ENCODE peak calls at places on chromosome 3, in five cellular contexts. One of them, this sample, is unnamed.
A peak's percentile ranks its signal among the peaks of the same experiment; 100 is the strongest.

GRCh38 chr3:55826731-55827496 is 339.8 kb upstream of the WNT5A start:
- DNase-seq in ACHN: no peak
- DNase-seq in RPMI7951: peak; percentile 31
- DNase-seq in cardiac muscle cell: peak; percentile 60
- DNase-seq in activated gamma-delta T cell treated with Interleukin-2 at 50 U/mL for 16 hours: no peak
- DNase-seq in this sample: no peak

GRCh38 chr3:194872669-194872977 is 186.9 kb downstream of the FAM43A start:
- DNase-seq in ACHN: no peak
- DNase-seq in RPMI7951: peak; percentile 87
- DNase-seq in cardiac muscle cell: no peak
- DNase-seq in activated gamma-delta T cell treated with Interleukin-2 at 50 U/mL for 16 hours: no peak
- DNase-seq in this sample: no peak

GRCh38 chr3:194518652-194519051 is 31.9 kb upstream of the ATP13A3 start:
- DNase-seq in ACHN: no peak
- DNase-seq in RPMI7951: peak; percentile 35
- DNase-seq in cardiac muscle cell: peak; percentile 62
- DNase-seq in activated gamma-delta T cell treated with Interleukin-2 at 50 U/mL for 16 hours: no peak
- DNase-seq in this sample: no peak

GRCh38 chr3:185549111-185549510 is 3.3 kb downstream of the LIPH start:
- DNase-seq in ACHN: peak; percentile 76
- DNase-seq in RPMI7951: peak; percentile 85
- DNase-seq in cardiac muscle cell: peak; percentile 98
- DNase-seq in activated gamma-delta T cell treated with Interleukin-2 at 50 U/mL for 16 hours: no peak
- DNase-seq in this sample: no peak

GRCh38 chr3:40713306-40713705 is 188.5 kb downstream of the ZNF621 start:
- DNase-seq in ACHN: no peak
- DNase-seq in RPMI7951: no peak
- DNase-seq in cardiac muscle cell: no peak
- DNase-seq in activated gamma-delta T cell treated with Interleukin-2 at 50 U/mL for 16 hours: no peak
- DNase-seq in this sample: no peak

GRCh38 chr3:48118928-48119327 is 69.3 kb downstream of the CDC25A start:
- DNase-seq in ACHN: no peak
- DNase-seq in RPMI7951: no peak
- DNase-seq in cardiac muscle cell: no peak
- DNase-seq in activated gamma-delta T cell treated with Interleukin-2 at 50 U/mL for 16 hours: no peak
- DNase-seq in this sample: no peak

GRCh38 chr3:108125151-108125540 is 34.3 kb upstream of the CD47 start:
- DNase-seq in ACHN: no peak
- DNase-seq in RPMI7951: no peak
- DNase-seq in cardiac muscle cell: no peak
- DNase-seq in activated gamma-delta T cell treated with Interleukin-2 at 50 U/mL for 16 hours: no peak
- DNase-seq in this sample: no peak

GRCh38 chr3:73848173-73848751 is 223.5 kb upstream of the PDZRN3 start:
- DNase-seq in ACHN: peak; percentile 30
- DNase-seq in RPMI7951: peak; percentile 31
- DNase-seq in cardiac muscle cell: peak; percentile 62
- DNase-seq in activated gamma-delta T cell treated with Interleukin-2 at 50 U/mL for 16 hours: no peak
- DNase-seq in this sample: peak; percentile 48

GRCh38 chr3:110940074-110940473 is 131.5 kb upstream of the NECTIN3 start:
- DNase-seq in ACHN: no peak
- DNase-seq in RPMI7951: no peak
- DNase-seq in cardiac muscle cell: no peak
- DNase-seq in activated gamma-delta T cell treated with Interleukin-2 at 50 U/mL for 16 hours: no peak
- DNase-seq in this sample: no peak

GRCh38 chr3:123546133-123546755 is 38.6 kb downstream of the HACD2 start:
- DNase-seq in ACHN: no peak
- DNase-seq in RPMI7951: peak; percentile 12
- DNase-seq in cardiac muscle cell: peak; percentile 38
- DNase-seq in activated gamma-delta T cell treated with Interleukin-2 at 50 U/mL for 16 hours: no peak
- DNase-seq in this sample: no peak

GRCh38 chr3:193737191-193737751 is 144.3 kb downstream of the OPA1 start:
- DNase-seq in ACHN: no peak
- DNase-seq in RPMI7951: no peak
- DNase-seq in cardiac muscle cell: no peak
- DNase-seq in activated gamma-delta T cell treated with Interleukin-2 at 50 U/mL for 16 hours: no peak
- DNase-seq in this sample: no peak

GRCh38 chr3:150620002-150620689 is 17.0 kb downstream of the SELENOT start:
- DNase-seq in ACHN: no peak
- DNase-seq in RPMI7951: no peak
- DNase-seq in cardiac muscle cell: no peak
- DNase-seq in activated gamma-delta T cell treated with Interleukin-2 at 50 U/mL for 16 hours: no peak
- DNase-seq in this sample: no peak

GRCh38 chr3:124033360-124034015 is 41.6 kb upstream of the ROPN1 start:
- DNase-seq in ACHN: no peak
- DNase-seq in RPMI7951: peak; percentile 10
- DNase-seq in cardiac muscle cell: no peak
- DNase-seq in activated gamma-delta T cell treated with Interleukin-2 at 50 U/mL for 16 hours: no peak
- DNase-seq in this sample: no peak

GRCh38 chr3:147651107-147651506 is 241.9 kb downstream of the ZIC1 start:
- DNase-seq in ACHN: no peak
- DNase-seq in RPMI7951: no peak
- DNase-seq in cardiac muscle cell: peak; percentile 3
- DNase-seq in activated gamma-delta T cell treated with Interleukin-2 at 50 U/mL for 16 hours: no peak
- DNase-seq in this sample: no peak

GRCh38 chr3:183306798-183307671 is 54.0 kb downstream of the B3GNT5 start:
- DNase-seq in ACHN: peak; percentile 68
- DNase-seq in RPMI7951: peak; percentile 44
- DNase-seq in cardiac muscle cell: peak; percentile 70
- DNase-seq in activated gamma-delta T cell treated with Interleukin-2 at 50 U/mL for 16 hours: peak; percentile 22
- DNase-seq in this sample: no peak

GRCh38 chr3:52843881-52844280 is 9.1 kb upstream of the MUSTN1 start:
- DNase-seq in ACHN: no peak
- DNase-seq in RPMI7951: no peak
- DNase-seq in cardiac muscle cell: no peak
- DNase-seq in activated gamma-delta T cell treated with Interleukin-2 at 50 U/mL for 16 hours: no peak
- DNase-seq in this sample: no peak

GRCh38 chr3:38646630-38647029 is 2.9 kb downstream of the SCN5A start:
- DNase-seq in ACHN: no peak
- DNase-seq in RPMI7951: peak; percentile 42
- DNase-seq in cardiac muscle cell: peak; percentile 54
- DNase-seq in activated gamma-delta T cell treated with Interleukin-2 at 50 U/mL for 16 hours: no peak
- DNase-seq in this sample: peak; percentile 22

GRCh38 chr3:42790714-42791229 is 13.5 kb downstream of the HIGD1A start:
- DNase-seq in ACHN: no peak
- DNase-seq in RPMI7951: no peak
- DNase-seq in cardiac muscle cell: no peak
- DNase-seq in activated gamma-delta T cell treated with Interleukin-2 at 50 U/mL for 16 hours: no peak
- DNase-seq in this sample: no peak

GRCh38 chr3:25849641-25850040 is 59.8 kb downstream of the OXSM start:
- DNase-seq in ACHN: peak; percentile 1
- DNase-seq in RPMI7951: no peak
- DNase-seq in cardiac muscle cell: peak; percentile 27
- DNase-seq in activated gamma-delta T cell treated with Interleukin-2 at 50 U/mL for 16 hours: no peak
- DNase-seq in this sample: no peak

GRCh38 chr3:20197775-20198174 is 11.8 kb upstream of the SGO1 start:
- DNase-seq in ACHN: no peak
- DNase-seq in RPMI7951: no peak
- DNase-seq in cardiac muscle cell: no peak
- DNase-seq in activated gamma-delta T cell treated with Interleukin-2 at 50 U/mL for 16 hours: no peak
- DNase-seq in this sample: no peak

GRCh38 chr3:9316881-9317341 is 45.9 kb upstream of the THUMPD3 start:
- DNase-seq in ACHN: peak; percentile 33
- DNase-seq in RPMI7951: peak; percentile 64
- DNase-seq in cardiac muscle cell: peak; percentile 77
- DNase-seq in activated gamma-delta T cell treated with Interleukin-2 at 50 U/mL for 16 hours: no peak
- DNase-seq in this sample: no peak

GRCh38 chr3:118544458-118544857 is 490.2 kb downstream of the IGSF11 start:
- DNase-seq in ACHN: no peak
- DNase-seq in RPMI7951: peak; percentile 33
- DNase-seq in cardiac muscle cell: no peak
- DNase-seq in activated gamma-delta T cell treated with Interleukin-2 at 50 U/mL for 16 hours: no peak
- DNase-seq in this sample: no peak

GRCh38 chr3:14425574-14426304 is 23.3 kb downstream of the SLC6A6 start:
- DNase-seq in ACHN: no peak
- DNase-seq in RPMI7951: peak; percentile 67
- DNase-seq in cardiac muscle cell: no peak
- DNase-seq in activated gamma-delta T cell treated with Interleukin-2 at 50 U/mL for 16 hours: peak; percentile 46
- DNase-seq in this sample: no peak

GRCh38 chr3:184582583-184582982 is 21.0 kb downstream of the EPHB3 start:
- DNase-seq in ACHN: no peak
- DNase-seq in RPMI7951: no peak
- DNase-seq in cardiac muscle cell: peak; percentile 62
- DNase-seq in activated gamma-delta T cell treated with Interleukin-2 at 50 U/mL for 16 hours: no peak
- DNase-seq in this sample: no peak

GRCh38 chr3:33046521-33046920 is 50.4 kb downstream of the GLB1 start:
- DNase-seq in ACHN: no peak
- DNase-seq in RPMI7951: no peak
- DNase-seq in cardiac muscle cell: no peak
- DNase-seq in activated gamma-delta T cell treated with Interleukin-2 at 50 U/mL for 16 hours: no peak
- DNase-seq in this sample: no peak

GRCh38 chr3:39407773-39408492 is 1.4 kb downstream of the RPSA start:
- DNase-seq in ACHN: no peak
- DNase-seq in RPMI7951: no peak
- DNase-seq in cardiac muscle cell: peak; percentile 63
- DNase-seq in activated gamma-delta T cell treated with Interleukin-2 at 50 U/mL for 16 hours: no peak
- DNase-seq in this sample: no peak

GRCh38 chr3:53240989-53241972 is 14.5 kb downstream of the TKT start:
- DNase-seq in ACHN: no peak
- DNase-seq in RPMI7951: no peak
- DNase-seq in cardiac muscle cell: no peak
- DNase-seq in activated gamma-delta T cell treated with Interleukin-2 at 50 U/mL for 16 hours: no peak
- DNase-seq in this sample: no peak

GRCh38 chr3:138097192-138097829 is 18.1 kb downstream of the DZIP1L start:
- DNase-seq in ACHN: no peak
- DNase-seq in RPMI7951: no peak
- DNase-seq in cardiac muscle cell: no peak
- DNase-seq in activated gamma-delta T cell treated with Interleukin-2 at 50 U/mL for 16 hours: no peak
- DNase-seq in this sample: peak; percentile 70

GRCh38 chr3:188497021-188497420 is 343.1 kb downstream of the LPP start:
- DNase-seq in ACHN: no peak
- DNase-seq in RPMI7951: peak; percentile 68
- DNase-seq in cardiac muscle cell: peak; percentile 21
- DNase-seq in activated gamma-delta T cell treated with Interleukin-2 at 50 U/mL for 16 hours: no peak
- DNase-seq in this sample: no peak

GRCh38 chr3:191401775-191402357 is 59.1 kb upstream of the PYDC2 start:
- DNase-seq in ACHN: no peak
- DNase-seq in RPMI7951: no peak
- DNase-seq in cardiac muscle cell: no peak
- DNase-seq in activated gamma-delta T cell treated with Interleukin-2 at 50 U/mL for 16 hours: no peak
- DNase-seq in this sample: no peak

GRCh38 chr3:151796105-151796705 is 17.7 kb upstream of the AADAC start:
- DNase-seq in ACHN: no peak
- DNase-seq in RPMI7951: no peak
- DNase-seq in cardiac muscle cell: peak; percentile 58
- DNase-seq in activated gamma-delta T cell treated with Interleukin-2 at 50 U/mL for 16 hours: no peak
- DNase-seq in this sample: no peak

GRCh38 chr3:113712129-113712528 is 15.7 kb upstream of the USF3 start:
- DNase-seq in ACHN: no peak
- DNase-seq in RPMI7951: no peak
- DNase-seq in cardiac muscle cell: peak; percentile 13
- DNase-seq in activated gamma-delta T cell treated with Interleukin-2 at 50 U/mL for 16 hours: no peak
- DNase-seq in this sample: no peak

GRCh38 chr3:142275856-142276255 is 50.5 kb upstream of the GK5 start:
- DNase-seq in ACHN: no peak
- DNase-seq in RPMI7951: peak; percentile 56
- DNase-seq in cardiac muscle cell: peak; percentile 96
- DNase-seq in activated gamma-delta T cell treated with Interleukin-2 at 50 U/mL for 16 hours: no peak
- DNase-seq in this sample: no peak